ENCODE peak calls at places on chromosomes 1 and 21, in five cellular contexts. P, A, W, S and F are unnamed samples.

GRCh38 chr1:61428146-61428545 is 296.8 kb downstream of the TM2D1 start:
- DNase-seq in P (no peak), A (no peak), W (peak; percentile 28), S (no peak), F (no peak)

GRCh38 chr1:156814571-156815260 is 1.9 kb downstream of the SH2D2A start:
- DNase-seq in P (no peak), A (no peak), W (no peak), S (no peak), F (no peak)

GRCh38 chr1:193602705-193603104 is 416.3 kb upstream of the B3GALT2 start:
- DNase-seq in P (no peak), A (no peak), W (no peak), S (no peak), F (no peak)

GRCh38 chr1:155893389-155894142 is 17.6 kb downstream of the RIT1 start:
- DNase-seq in P (no peak), A (no peak), W (peak; percentile 87), S (no peak), F (no peak)

GRCh38 chr1:168180148-168180524 is 1.4 kb downstream of the TIPRL start:
- DNase-seq in P (peak; percentile 65), A (no peak), W (no peak), S (no peak), F (no peak)

GRCh38 chr1:156391145-156391677 is 22.2 kb downstream of the RHBG start:
- DNase-seq in P (no peak), A (peak; percentile 54), W (no peak), S (no peak), F (no peak)

GRCh38 chr1:53715478-53715877 is 23.5 kb downstream of the GLIS1 start:
- DNase-seq in P (peak; percentile 77), A (peak; percentile 77), W (no peak), S (peak; percentile 65), F (peak; percentile 78)

GRCh38 chr1:202170726-202171125 is 10.3 kb upstream of the PTPN7 start:
- DNase-seq in P (no peak), A (no peak), W (no peak), S (no peak), F (no peak)

GRCh38 chr1:31793586-31794285 is 22.1 kb downstream of the SPOCD1 start:
- DNase-seq in P (no peak), A (no peak), W (no peak), S (no peak), F (no peak)

DNA sequence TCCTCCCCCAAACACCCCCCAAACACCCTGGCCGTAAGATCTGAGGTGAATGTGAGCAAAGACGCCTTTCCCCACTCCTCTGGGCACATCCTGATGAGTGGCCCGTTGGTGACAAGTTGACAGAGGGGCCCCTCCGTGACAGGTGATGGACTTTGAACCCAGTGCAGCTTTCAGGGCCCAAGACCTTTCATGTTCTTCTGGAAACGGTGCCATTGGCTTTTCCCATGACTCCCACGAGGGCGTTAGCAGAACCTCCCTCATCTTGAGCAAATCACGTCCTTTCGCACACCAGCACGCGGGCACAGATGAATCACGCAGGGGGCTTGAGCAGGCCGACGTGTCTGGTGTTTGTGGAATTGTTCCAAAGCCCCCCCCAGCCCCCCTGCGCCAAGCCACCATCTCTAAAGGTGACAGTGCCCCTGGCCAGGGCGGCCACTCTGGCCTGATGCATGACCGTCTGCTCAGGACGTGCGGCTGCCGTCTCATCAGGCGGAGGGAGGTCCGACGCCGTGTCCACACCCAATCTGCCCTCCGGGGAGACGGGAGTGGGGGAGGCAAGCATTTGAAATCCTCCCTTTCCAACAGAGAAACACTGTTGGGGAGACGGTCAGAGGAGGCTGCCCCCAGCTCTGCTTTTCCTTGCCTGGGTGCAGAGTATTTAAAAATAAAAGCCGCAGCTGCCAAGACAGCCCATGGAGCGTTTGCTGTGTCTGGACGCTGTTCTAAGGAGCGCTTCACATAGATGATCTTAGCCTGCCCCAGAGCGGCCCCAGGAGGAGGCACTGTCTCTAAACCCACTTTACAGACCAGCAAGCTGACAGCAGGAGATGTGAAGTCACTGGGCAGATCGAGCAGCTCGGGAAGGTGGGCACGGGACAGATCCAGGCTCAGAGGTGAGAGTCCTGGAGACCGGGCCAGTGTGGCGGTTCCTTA is 98.3 kb upstream of the ARHGEF16 start:
- DNase-seq in P (no peak), A (no peak), W (no peak), S (no peak), F (no peak)
- H3K4me2 ChIP-seq in P (no peak overlapping the region), A (no peak overlapping the region), W (no peak overlapping the region), S (no peak overlapping the region), F (no peak overlapping the region)

GRCh38 chr1:225593414-225593813 is 59.5 kb downstream of the ENAH start:
- DNase-seq in P (no peak), A (no peak), W (no peak), S (no peak), F (no peak)
- H3K79me2 ChIP-seq in P (no peaks in the 10 kb centered on the region), A (peaks cover 100% of the 10 kb centered on the region), W (peaks cover 27% of the 10 kb centered on the region), S (no peaks in the 10 kb centered on the region), F (peaks cover 100% of the 10 kb centered on the region)

DNA sequence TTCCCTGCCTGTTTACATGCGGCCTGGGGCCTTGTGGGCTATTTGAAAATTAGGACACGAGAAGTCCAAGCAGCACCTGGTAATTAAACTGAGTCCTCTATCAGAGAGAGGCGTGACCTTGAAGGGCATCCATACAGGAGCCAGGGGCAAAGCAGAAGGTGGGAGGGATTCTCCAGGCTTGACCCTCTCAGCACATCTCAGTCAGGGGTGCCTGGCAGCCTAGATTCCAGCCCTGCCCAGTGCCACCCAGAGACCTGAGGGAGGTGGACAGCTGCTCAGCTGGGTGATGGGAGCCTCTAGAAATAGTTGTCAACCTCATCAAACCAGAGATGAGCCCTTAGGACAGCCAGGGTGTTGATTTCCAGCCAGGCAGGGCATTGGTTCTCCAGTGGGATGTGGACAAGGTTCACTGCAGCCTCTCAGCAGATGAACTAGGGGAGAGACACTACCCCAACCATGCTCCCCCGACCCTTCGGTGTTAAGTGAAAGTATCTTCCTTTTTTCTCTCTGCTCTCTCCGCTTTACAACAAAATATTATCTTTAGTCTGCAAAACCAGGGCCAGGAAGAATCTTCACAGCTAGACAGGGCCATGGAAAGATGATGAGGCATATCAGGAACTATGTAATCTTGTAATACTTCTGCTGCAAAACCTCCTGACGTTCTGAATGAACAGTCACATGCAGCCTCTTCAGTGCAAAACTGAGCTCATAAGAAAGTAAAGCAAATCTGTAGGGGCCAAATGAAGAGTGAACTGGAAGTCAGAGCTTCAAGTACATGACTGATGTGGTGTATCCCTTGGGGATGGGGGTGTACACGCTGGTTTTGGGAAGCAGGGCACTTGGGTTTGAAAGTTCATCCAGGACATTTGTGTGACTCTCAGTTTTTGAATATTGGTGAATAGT is 35.9 kb upstream of the ATP5PO start:
- DNase-seq in P (peak; percentile 46), A (no peak), W (peak; percentile 43), S (no peak), F (no peak)
- H3K4me2 ChIP-seq in P (no peak overlapping the region), A (no peak overlapping the region), W (no peak overlapping the region), S (peak overlapping the region; percentile 25), F (no peak overlapping the region)

GRCh38 chr1:228404107-228404720 is 2.4 kb downstream of the TRIM11 start:
- DNase-seq in P (no peak), A (no peak), W (no peak), S (no peak), F (no peak)

GRCh38 chr1:228405200-228405978 is 1.2 kb downstream of the TRIM11 start:
- DNase-seq in P (peak; percentile 46), A (peak; percentile 34), W (no peak), S (no peak), F (no peak)

GRCh38 chr1:228401782-228402637 is 4.6 kb downstream of the TRIM11 start:
- DNase-seq in P (no peak), A (no peak), W (no peak), S (no peak), F (no peak)

GRCh38 chr1:228402638-228403025 is 4.0 kb downstream of the TRIM11 start:
- DNase-seq in P (no peak), A (no peak), W (no peak), S (no peak), F (no peak)

GRCh38 chr1:228403231-228403631 is 3.4 kb downstream of the TRIM11 start:
- DNase-seq in P (no peak), A (no peak), W (no peak), S (no peak), F (no peak)
- H3K79me2 ChIP-seq in P (peaks cover 67% of the 10 kb centered on the region), A (peaks cover 56% of the 10 kb centered on the region), W (peaks cover 65% of the 10 kb centered on the region), S (peaks cover 77% of the 10 kb centered on the region), F (peaks cover 43% of the 10 kb centered on the region)

DNA sequence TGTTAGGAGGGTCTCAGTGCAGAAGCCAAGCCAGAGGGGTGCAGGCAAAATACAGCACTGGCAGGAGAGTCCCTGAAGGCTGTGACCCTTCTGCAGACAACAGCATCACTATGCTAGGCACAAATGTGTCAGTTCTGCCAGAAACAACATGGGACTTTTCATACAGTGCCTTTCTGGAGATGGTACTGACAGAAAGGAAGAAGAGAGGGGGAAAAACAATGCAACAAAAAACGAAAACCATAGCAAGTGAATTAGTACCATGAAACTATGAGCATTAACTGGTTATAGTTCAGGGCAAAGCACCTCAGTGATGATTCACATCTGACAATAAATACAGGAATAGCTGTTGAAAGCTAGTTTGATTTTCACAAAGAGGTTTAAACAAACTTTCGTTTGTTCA is 140.8 kb upstream of the NBPF11 start:
- DNase-seq in P (no peak), A (no peak), W (no peak), S (no peak), F (no peak)
- H3K4me2 ChIP-seq in P (no peak overlapping the region), A (no peak overlapping the region), W (no peak overlapping the region), S (no peak overlapping the region), F (no peak overlapping the region)

DNA sequence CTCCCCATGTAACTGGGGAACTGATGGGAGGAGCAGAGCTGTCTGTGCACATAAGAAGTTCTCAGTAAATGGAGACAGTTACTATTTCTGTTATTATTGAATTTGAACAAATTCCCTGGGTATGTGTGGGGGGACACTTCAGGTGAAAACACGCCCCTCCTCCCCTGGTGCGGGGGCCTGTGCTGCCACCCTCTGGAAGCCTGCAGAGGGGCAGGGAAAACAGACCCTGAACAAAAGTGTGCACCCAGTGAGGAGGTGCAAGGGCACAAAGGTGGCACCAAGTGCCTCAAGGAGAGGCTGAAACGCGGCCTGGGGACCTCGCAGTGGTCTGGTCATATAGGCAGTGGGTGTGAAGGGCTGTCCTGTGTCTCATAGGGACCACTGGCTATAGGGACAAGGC is 18.2 kb upstream of the NADK start:
- DNase-seq in P (no peak), A (no peak), W (no peak), S (peak; percentile 48), F (peak; percentile 27)
- H3K79me2 ChIP-seq in P (peaks cover 71% of the 10 kb centered on the region), A (peaks cover 48% of the 10 kb centered on the region), W (peaks cover 44% of the 10 kb centered on the region), S (peaks cover 5% of the 10 kb centered on the region), F (peaks cover 52% of the 10 kb centered on the region)

GRCh38 chr1:41927118-41927517 is 8.4 kb upstream of the HIVEP3 start:
- DNase-seq in P (no peak), A (no peak), W (no peak), S (no peak), F (no peak)
- H3K4me2 ChIP-seq in P (no peak overlapping the region), A (no peak overlapping the region), W (no peak overlapping the region), S (no peak overlapping the region), F (no peak overlapping the region)